ENCODE peak calls at places on chromosomes 5 and 9, in six cellular contexts. W, G, F, P, D and S are unnamed samples.

GRCh38 chr5:174610968-174611367 is 113.4 kb upstream of the MSX2 start:
- DNase-seq in W (peak), G (no peak), F (no peak), P (peak), D (no peak), S (no peak)

GRCh38 chr9:133976888-133977287 is 15.2 kb downstream of the VAV2 start:
- DNase-seq in W (no peak), G (no peak), F (no peak), P (no peak), D (no peak), S (no peak)

GRCh38 chr9:125683486-125683885 is 23.5 kb downstream of the MAPKAP1 start:
- DNase-seq in W (no peak), G (no peak), F (no peak), P (no peak), D (no peak), S (no peak)

GRCh38 chr9:109923371-109923770 is 143.4 kb downstream of the PALM2AKAP2 start:
- DNase-seq in W (no peak), G (no peak), F (no peak), P (no peak), D (no peak), S (no peak)

GRCh38 chr5:33491941-33492340 is 51.2 kb downstream of the TARS1 start:
- DNase-seq in W (no peak), G (no peak), F (no peak), P (peak), D (no peak), S (peak)

GRCh38 chr5:12805165-12805698 is 901.0 kb upstream of the CTNND2 start:
- DNase-seq in W (no peak), G (no peak), F (no peak), P (no peak), D (no peak), S (no peak)

GRCh38 chr5:82406200-82406773 is 128.1 kb upstream of the RPS23 start:
- DNase-seq in W (peak), G (no peak), F (no peak), P (no peak), D (no peak), S (no peak)

GRCh38 chr9:127746959-127747569 is 12.0 kb upstream of the TOR2A start:
- DNase-seq in W (no peak), G (no peak), F (no peak), P (no peak), D (no peak), S (no peak)

GRCh38 chr5:149125386-149125891 is 15.9 kb upstream of the ABLIM3 start:
- DNase-seq in W (no peak), G (no peak), F (no peak), P (no peak), D (no peak), S (peak)